ENCODE peak calls at places on chromosome 7, in four cellular contexts. R is effector CD4-positive, alpha-beta T cell; Y is CD4-positive, alpha-beta T cell; V is stimulated activated CD4-positive, alpha-beta T cell treated with anti-CD3 and anti-CD28 coated beads, Interleukin-4, amount 100 ng/mL, for 1 hour. E is an unnamed sample.

GRCh38 chr7:115822380-115822779 is 208.2 kb downstream of the TFEC start:
- DNase-seq in R (no peak), Y (no peak), V (no peak), E (no peak)

GRCh38 chr7:106679153-106679931 is 18.4 kb upstream of the CCDC71L start:
- DNase-seq in R (no peak), Y (no peak), V (peak), E (no peak)

GRCh38 chr7:42747073-42747472 is 164.8 kb downstream of the C7orf25 start:
- DNase-seq in R (no peak), Y (no peak), V (no peak), E (peak)

GRCh38 chr7:156751319-156751718 is 110.7 kb downstream of the RNF32 start:
- DNase-seq in R (no peak), Y (no peak), V (peak), E (no peak)

GRCh38 chr7:77313876-77314480 is 102.2 kb downstream of the GSAP start:
- DNase-seq in R (no peak), Y (no peak), V (no peak), E (no peak)

GRCh38 chr7:70647801-70648491 is 484.0 kb upstream of the GALNT17 start:
- DNase-seq in R (peak), Y (peak), V (peak), E (no peak)

GRCh38 chr7:152735443-152736004 is 24.0 kb upstream of the ACTR3B start:
- DNase-seq in R (no peak), Y (no peak), V (no peak), E (no peak)

GRCh38 chr7:159099217-159099655 is 45.4 kb downstream of the VIPR2 start:
- DNase-seq in R (no peak), Y (peak), V (no peak), E (no peak)

GRCh38 chr7:121219031-121219430 is 109.8 kb upstream of the WNT16 start:
- DNase-seq in R (no peak), Y (no peak), V (no peak), E (no peak)

GRCh38 chr7:44259547-44260457 is 59.0 kb downstream of the YKT6 start:
- DNase-seq in R (no peak), Y (no peak), V (no peak), E (peak)

GRCh38 chr7:18974803-18975202 is 142.6 kb downstream of the TWIST1 start:
- DNase-seq in R (no peak), Y (no peak), V (no peak), E (no peak)

GRCh38 chr7:42143605-42144252 is 93.3 kb downstream of the GLI3 start:
- DNase-seq in R (no peak), Y (no peak), V (no peak), E (no peak)

GRCh38 chr7:5429253-5429856 is 5.7 kb upstream of the TNRC18 start:
- DNase-seq in R (no peak), Y (no peak), V (no peak), E (no peak)

GRCh38 chr7:15123901-15124300 is 221.3 kb upstream of the DGKB start:
- DNase-seq in R (no peak), Y (no peak), V (no peak), E (no peak)

GRCh38 chr7:76393116-76394031 is 16.1 kb downstream of the SSC4D start:
- DNase-seq in R (peak), Y (peak), V (peak), E (peak)

GRCh38 chr7:115183431-115184057 is 261.6 kb downstream of the MDFIC start:
- DNase-seq in R (no peak), Y (no peak), V (no peak), E (peak)

GRCh38 chr7:142583424-142583823 is 165.8 kb upstream of the PRSS1 start:
- DNase-seq in R (no peak), Y (no peak), V (peak), E (no peak)

GRCh38 chr7:137669706-137670105 is 177.1 kb downstream of the DGKI start:
- DNase-seq in R (no peak), Y (no peak), V (no peak), E (no peak)

GRCh38 chr7:22811746-22812280 is 10.8 kb downstream of the TOMM7 start:
- DNase-seq in R (no peak), Y (no peak), V (no peak), E (no peak)